ENCODE peak calls at places on chromosomes 1 and 21, in seven cellular contexts. E, Q, K, Z, J, R and H are unnamed samples.

GRCh38 chr1:209421186-209421585 is 162.3 kb upstream of the CAMK1G start:
- DNase-seq in E (no peak), K (no peak), Z (no peak), R (no peak), J (no peak), Q (no peak), H (no peak)

GRCh38 chr1:204791453-204792366 is 79.0 kb upstream of the NFASC start:
- DNase-seq in J (peak), R (peak), Q (peak), E (peak), K (peak), Z (peak), H (peak)

GRCh38 chr21:36471254-36471723 is 8.6 kb downstream of the CLDN14 start:
- DNase-seq in R (no peak), Z (no peak), Q (no peak), E (peak), J (no peak), K (no peak), H (no peak)

GRCh38 chr1:240417317-240417716 is 194.6 kb downstream of the GREM2 start:
- DNase-seq in J (no peak), K (no peak), R (no peak), E (no peak), Q (no peak), Z (no peak), H (no peak)

GRCh38 chr1:31683997-31684396 is 19.8 kb downstream of the COL16A1 start:
- DNase-seq in K (no peak), Z (peak), E (no peak), Q (no peak), R (no peak), J (no peak), H (no peak)

GRCh38 chr1:29113407-29114117 is 10.1 kb downstream of the TMEM200B start:
- DNase-seq in R (no peak), K (no peak), J (no peak), E (no peak), Z (peak), Q (no peak), H (no peak)

GRCh38 chr1:41806472-41807155 is 112.1 kb downstream of the HIVEP3 start:
- DNase-seq in Z (no peak), K (no peak), R (no peak), E (no peak), J (no peak), Q (no peak), H (peak)

GRCh38 chr1:229461032-229461668 is 27.3 kb upstream of the ACTA1 start:
- DNase-seq in K (no peak), R (no peak), Q (no peak), J (no peak), Z (no peak), E (no peak), H (no peak)

GRCh38 chr1:81702903-81703302 is 97.8 kb upstream of the ADGRL2 start:
- DNase-seq in Z (no peak), J (no peak), K (no peak), R (peak), E (peak), Q (no peak), H (no peak)

GRCh38 chr1:196148367-196148970 is 459.8 kb downstream of the KCNT2 start:
- DNase-seq in R (peak), E (no peak), J (peak), Q (no peak), Z (no peak), K (no peak), H (no peak)

GRCh38 chr1:14602131-14602530 is 3.6 kb downstream of the KAZN start:
- DNase-seq in E (no peak), Q (no peak), J (no peak), Z (no peak), K (no peak), R (peak), H (no peak)

GRCh38 chr1:244860914-244861610 is 3.3 kb downstream of the HNRNPU start:
- DNase-seq in E (no peak), R (no peak), K (no peak), Z (no peak), Q (no peak), J (no peak), H (no peak)

GRCh38 chr1:109827466-109827865 is 63.7 kb upstream of the EPS8L3 start:
- DNase-seq in K (no peak), Q (no peak), R (no peak), J (no peak), Z (peak), E (no peak), H (no peak)

GRCh38 chr1:45327644-45328515 is 1.2 kb downstream of the HPDL start:
- DNase-seq in J (no peak), R (no peak), Q (no peak), Z (peak), E (no peak), K (no peak), H (no peak)

GRCh38 chr1:221241592-221241991 is 362.3 kb downstream of the HLX start:
- DNase-seq in Q (no peak), E (no peak), K (no peak), R (peak), J (no peak), Z (no peak), H (no peak)

GRCh38 chr1:96474985-96475743 is 246.4 kb upstream of the PTBP2 start:
- DNase-seq in J (peak), Z (peak), R (no peak), K (no peak), E (no peak), Q (no peak), H (no peak)

GRCh38 chr1:76668046-76668445 is 199.2 kb upstream of the ST6GALNAC5 start:
- DNase-seq in K (no peak), J (peak), Q (no peak), E (no peak), R (no peak), Z (no peak), H (no peak)

GRCh38 chr1:214933375-214933774 is 149.2 kb upstream of the KCNK2 start:
- DNase-seq in K (no peak), J (no peak), Z (no peak), Q (no peak), R (no peak), E (no peak), H (no peak)

GRCh38 chr1:92459871-92460320 is 26.8 kb downstream of the GFI1 start:
- DNase-seq in J (no peak), R (peak), Z (no peak), E (no peak), K (no peak), Q (no peak), H (no peak)

GRCh38 chr1:156050376-156050775 is 3.2 kb downstream of the UBQLN4 start:
- DNase-seq in K (no peak), Q (no peak), J (no peak), Z (no peak), R (no peak), E (no peak), H (no peak)

GRCh38 chr1:67685558-67686271 is 714 bp downstream of the GADD45A start:
- DNase-seq in Q (peak), J (peak), K (peak), R (peak), E (peak), Z (peak), H (peak)

GRCh38 chr1:192907545-192908243 is 98.9 kb downstream of the RGS2 start:
- DNase-seq in K (no peak), Q (no peak), R (peak), Z (no peak), E (peak), J (no peak), H (no peak)

GRCh38 chr1:21260405-21261129 is 29.7 kb downstream of the ECE1 start:
- DNase-seq in Q (no peak), Z (no peak), R (no peak), J (no peak), E (no peak), K (no peak), H (no peak)

GRCh38 chr1:47572731-47573505 is 135.1 kb downstream of the FOXD2 start:
- DNase-seq in Q (no peak), J (peak), E (no peak), K (no peak), Z (peak), R (no peak), H (no peak)

GRCh38 chr1:81430236-81430635 is 370.5 kb upstream of the ADGRL2 start:
- DNase-seq in E (no peak), R (no peak), Z (no peak), K (no peak), J (no peak), Q (no peak), H (no peak)

GRCh38 chr1:38872401-38873026 is 634 bp downstream of the MYCBP start:
- DNase-seq in K (no peak), Z (no peak), R (peak), J (peak), Q (peak), E (no peak), H (peak)

GRCh38 chr1:186819140-186819539 is 9.6 kb upstream of the PLA2G4A start:
- DNase-seq in R (peak), Q (no peak), J (no peak), K (no peak), Z (no peak), E (peak), H (no peak)

GRCh38 chr1:18139198-18139981 is 31.8 kb downstream of the IGSF21 start:
- DNase-seq in K (no peak), E (no peak), R (no peak), Q (no peak), Z (peak), J (no peak), H (no peak)

GRCh38 chr1:92461364-92462097 is 25.2 kb downstream of the GFI1 start:
- DNase-seq in Z (no peak), J (no peak), K (no peak), Q (no peak), R (no peak), E (no peak), H (no peak)

GRCh38 chr1:6385673-6386191 is 7.8 kb downstream of the ACOT7 start:
- DNase-seq in E (peak), R (peak), Q (no peak), Z (peak), J (peak), K (no peak), H (no peak)